ENCODE peak calls at places on chromosomes 7 and 10, in six cellular contexts. One of them, this sample, is unnamed.

GRCh38 chr10:33073641-33074410 is 115.8 kb upstream of the ITGB1 start:
- DNase-seq in posterior cingulate gyrus: no peak
- DNase-seq in NCI-H1436: no peak
- DNase-seq in NB4: peak
- DNase-seq in A549: no peak
- DNase-seq in CD8-positive, alpha-beta memory T cell: no peak
- DNase-seq in this sample: no peak

GRCh38 chr10:5665380-5666323 is 743 bp downstream of the ASB13 start:
- DNase-seq in posterior cingulate gyrus: peak
- DNase-seq in NCI-H1436: no peak
- DNase-seq in NB4: peak
- DNase-seq in A549: peak
- DNase-seq in CD8-positive, alpha-beta memory T cell: no peak
- DNase-seq in this sample: no peak

GRCh38 chr7:23759556-23760391 is 49.8 kb downstream of the STK31 start:
- DNase-seq in posterior cingulate gyrus: no peak
- DNase-seq in NCI-H1436: no peak
- DNase-seq in NB4: no peak
- DNase-seq in A549: no peak
- DNase-seq in CD8-positive, alpha-beta memory T cell: no peak
- DNase-seq in this sample: no peak

GRCh38 chr10:16652154-16652553 is 130.5 kb upstream of the C1QL3 start:
- DNase-seq in posterior cingulate gyrus: no peak
- DNase-seq in NCI-H1436: no peak
- DNase-seq in NB4: no peak
- DNase-seq in A549: no peak
- DNase-seq in CD8-positive, alpha-beta memory T cell: no peak
- DNase-seq in this sample: no peak

GRCh38 chr7:11166051-11166450 is 192.4 kb downstream of the PHF14 start:
- DNase-seq in posterior cingulate gyrus: no peak
- DNase-seq in NCI-H1436: no peak
- DNase-seq in NB4: no peak
- DNase-seq in A549: no peak
- DNase-seq in CD8-positive, alpha-beta memory T cell: no peak
- DNase-seq in this sample: no peak

GRCh38 chr10:69499726-69500689 is 48.7 kb downstream of the TSPAN15 start:
- DNase-seq in posterior cingulate gyrus: no peak
- DNase-seq in NCI-H1436: no peak
- DNase-seq in NB4: no peak
- DNase-seq in A549: no peak
- DNase-seq in CD8-positive, alpha-beta memory T cell: no peak
- DNase-seq in this sample: no peak

GRCh38 chr10:45427305-45427955 is 53.4 kb downstream of the ALOX5 start:
- DNase-seq in posterior cingulate gyrus: no peak
- DNase-seq in NCI-H1436: no peak
- DNase-seq in NB4: no peak
- DNase-seq in A549: no peak
- DNase-seq in CD8-positive, alpha-beta memory T cell: no peak
- DNase-seq in this sample: no peak

GRCh38 chr7:79132844-79133451 is 320.5 kb downstream of the MAGI2 start:
- DNase-seq in posterior cingulate gyrus: no peak
- DNase-seq in NCI-H1436: no peak
- DNase-seq in NB4: no peak
- DNase-seq in A549: no peak
- DNase-seq in CD8-positive, alpha-beta memory T cell: no peak
- DNase-seq in this sample: no peak

GRCh38 chr10:91520657-91521056 is 110.5 kb downstream of the HECTD2 start:
- DNase-seq in posterior cingulate gyrus: no peak
- DNase-seq in NCI-H1436: no peak
- DNase-seq in NB4: no peak
- DNase-seq in A549: no peak
- DNase-seq in CD8-positive, alpha-beta memory T cell: no peak
- DNase-seq in this sample: no peak

GRCh38 chr10:43892062-43892765 is 243.5 kb upstream of the ZNF32 start:
- DNase-seq in posterior cingulate gyrus: no peak
- DNase-seq in NCI-H1436: no peak
- DNase-seq in NB4: peak
- DNase-seq in A549: no peak
- DNase-seq in CD8-positive, alpha-beta memory T cell: no peak
- DNase-seq in this sample: no peak

GRCh38 chr7:1229334-1229935 is 3.2 kb upstream of the UNCX start:
- DNase-seq in posterior cingulate gyrus: no peak
- DNase-seq in NCI-H1436: no peak
- DNase-seq in NB4: peak
- DNase-seq in A549: no peak
- DNase-seq in CD8-positive, alpha-beta memory T cell: no peak
- DNase-seq in this sample: no peak

GRCh38 chr10:66604195-66604594 is 321.6 kb upstream of the LRRTM3 start:
- DNase-seq in posterior cingulate gyrus: no peak
- DNase-seq in NCI-H1436: no peak
- DNase-seq in NB4: no peak
- DNase-seq in A549: no peak
- DNase-seq in CD8-positive, alpha-beta memory T cell: no peak
- DNase-seq in this sample: no peak

GRCh38 chr10:115665549-115665948 is 572.4 kb downstream of the ATRNL1 start:
- DNase-seq in posterior cingulate gyrus: no peak
- DNase-seq in NCI-H1436: no peak
- DNase-seq in NB4: no peak
- DNase-seq in A549: no peak
- DNase-seq in CD8-positive, alpha-beta memory T cell: no peak
- DNase-seq in this sample: no peak

GRCh38 chr10:74432841-74433594 is 282.0 kb downstream of the ADK start:
- DNase-seq in posterior cingulate gyrus: no peak
- DNase-seq in NCI-H1436: peak
- DNase-seq in NB4: no peak
- DNase-seq in A549: no peak
- DNase-seq in CD8-positive, alpha-beta memory T cell: no peak
- DNase-seq in this sample: no peak

GRCh38 chr10:600876-601275 is 88.6 kb downstream of the DIP2C start:
- DNase-seq in posterior cingulate gyrus: no peak
- DNase-seq in NCI-H1436: no peak
- DNase-seq in NB4: no peak
- DNase-seq in A549: no peak
- DNase-seq in CD8-positive, alpha-beta memory T cell: no peak
- DNase-seq in this sample: no peak

GRCh38 chr7:27146491-27147210 is 923 bp downstream of the HOXA6 start:
- DNase-seq in posterior cingulate gyrus: peak
- DNase-seq in NCI-H1436: no peak
- DNase-seq in NB4: no peak
- DNase-seq in A549: no peak
- DNase-seq in CD8-positive, alpha-beta memory T cell: no peak
- DNase-seq in this sample: no peak

GRCh38 chr7:116554436-116554835 is 29.6 kb downstream of the CAV1 start:
- DNase-seq in posterior cingulate gyrus: no peak
- DNase-seq in NCI-H1436: no peak
- DNase-seq in NB4: no peak
- DNase-seq in A549: no peak
- DNase-seq in CD8-positive, alpha-beta memory T cell: no peak
- DNase-seq in this sample: peak

GRCh38 chr10:13969118-13969791 is 361.5 kb downstream of the FRMD4A start:
- DNase-seq in posterior cingulate gyrus: no peak
- DNase-seq in NCI-H1436: no peak
- DNase-seq in NB4: no peak
- DNase-seq in A549: no peak
- DNase-seq in CD8-positive, alpha-beta memory T cell: no peak
- DNase-seq in this sample: no peak

GRCh38 chr7:102993532-102994029 is 80.8 kb downstream of the LRRC17 start:
- DNase-seq in posterior cingulate gyrus: no peak
- DNase-seq in NCI-H1436: no peak
- DNase-seq in NB4: peak
- DNase-seq in A549: no peak
- DNase-seq in CD8-positive, alpha-beta memory T cell: no peak
- DNase-seq in this sample: no peak

GRCh38 chr10:96999987-97000386 is 167.9 kb downstream of the LCOR start:
- DNase-seq in posterior cingulate gyrus: no peak
- DNase-seq in NCI-H1436: no peak
- DNase-seq in NB4: no peak
- DNase-seq in A549: no peak
- DNase-seq in CD8-positive, alpha-beta memory T cell: no peak
- DNase-seq in this sample: no peak

GRCh38 chr7:133513608-133514007 is 260.7 kb downstream of the EXOC4 start:
- DNase-seq in posterior cingulate gyrus: no peak
- DNase-seq in NCI-H1436: no peak
- DNase-seq in NB4: no peak
- DNase-seq in A549: no peak
- DNase-seq in CD8-positive, alpha-beta memory T cell: no peak
- DNase-seq in this sample: no peak

GRCh38 chr10:29621161-29621560 is 13.6 kb downstream of the SVIL start:
- DNase-seq in posterior cingulate gyrus: no peak
- DNase-seq in NCI-H1436: no peak
- DNase-seq in NB4: no peak
- DNase-seq in A549: no peak
- DNase-seq in CD8-positive, alpha-beta memory T cell: no peak
- DNase-seq in this sample: no peak

GRCh38 chr7:46137725-46138124 is 216.7 kb upstream of the IGFBP3 start:
- DNase-seq in posterior cingulate gyrus: no peak
- DNase-seq in NCI-H1436: no peak
- DNase-seq in NB4: no peak
- DNase-seq in A549: no peak
- DNase-seq in CD8-positive, alpha-beta memory T cell: no peak
- DNase-seq in this sample: no peak

GRCh38 chr7:55247466-55247865 is 117.7 kb upstream of the LANCL2 start:
- DNase-seq in posterior cingulate gyrus: no peak
- DNase-seq in NCI-H1436: no peak
- DNase-seq in NB4: no peak
- DNase-seq in A549: no peak
- DNase-seq in CD8-positive, alpha-beta memory T cell: no peak
- DNase-seq in this sample: no peak

GRCh38 chr7:26508481-26508880 is 216.8 kb downstream of the SNX10 start:
- DNase-seq in posterior cingulate gyrus: no peak
- DNase-seq in NCI-H1436: no peak
- DNase-seq in NB4: no peak
- DNase-seq in A549: no peak
- DNase-seq in CD8-positive, alpha-beta memory T cell: no peak
- DNase-seq in this sample: peak

GRCh38 chr7:96219382-96220130 is 102.3 kb downstream of the SLC25A13 start:
- DNase-seq in posterior cingulate gyrus: no peak
- DNase-seq in NCI-H1436: no peak
- DNase-seq in NB4: no peak
- DNase-seq in A549: no peak
- DNase-seq in CD8-positive, alpha-beta memory T cell: no peak
- DNase-seq in this sample: no peak

GRCh38 chr10:8919291-8919690 is 864.8 kb downstream of the GATA3 start:
- DNase-seq in posterior cingulate gyrus: no peak
- DNase-seq in NCI-H1436: no peak
- DNase-seq in NB4: no peak
- DNase-seq in A549: no peak
- DNase-seq in CD8-positive, alpha-beta memory T cell: no peak
- DNase-seq in this sample: no peak

GRCh38 chr7:2631924-2632716 is at the start of gene TTYH3:
- DNase-seq in posterior cingulate gyrus: no peak
- DNase-seq in NCI-H1436: no peak
- DNase-seq in NB4: peak
- DNase-seq in A549: peak
- DNase-seq in CD8-positive, alpha-beta memory T cell: no peak
- DNase-seq in this sample: no peak

GRCh38 chr7:22989646-22990587 is 24.0 kb downstream of the HYCC1 start:
- DNase-seq in posterior cingulate gyrus: no peak
- DNase-seq in NCI-H1436: no peak
- DNase-seq in NB4: no peak
- DNase-seq in A549: no peak
- DNase-seq in CD8-positive, alpha-beta memory T cell: no peak
- DNase-seq in this sample: no peak

GRCh38 chr10:29622382-29622885 is 12.3 kb downstream of the SVIL start:
- DNase-seq in posterior cingulate gyrus: no peak
- DNase-seq in NCI-H1436: no peak
- DNase-seq in NB4: no peak
- DNase-seq in A549: no peak
- DNase-seq in CD8-positive, alpha-beta memory T cell: no peak
- DNase-seq in this sample: no peak

GRCh38 chr10:75111906-75112703 is 649 bp downstream of the SAMD8 start:
- DNase-seq in posterior cingulate gyrus: no peak
- DNase-seq in NCI-H1436: peak
- DNase-seq in NB4: peak
- DNase-seq in A549: peak
- DNase-seq in CD8-positive, alpha-beta memory T cell: peak
- DNase-seq in this sample: no peak

GRCh38 chr10:124151466-124152095 is 58.2 kb upstream of the CHST15 start:
- DNase-seq in posterior cingulate gyrus: no peak
- DNase-seq in NCI-H1436: no peak
- DNase-seq in NB4: no peak
- DNase-seq in A549: no peak
- DNase-seq in CD8-positive, alpha-beta memory T cell: no peak
- DNase-seq in this sample: no peak

GRCh38 chr10:47318706-47319105 is 3.5 kb upstream of the GDF2 start:
- DNase-seq in posterior cingulate gyrus: no peak
- DNase-seq in NCI-H1436: no peak
- DNase-seq in NB4: peak
- DNase-seq in A549: peak
- DNase-seq in CD8-positive, alpha-beta memory T cell: no peak
- DNase-seq in this sample: no peak

GRCh38 chr7:55432937-55433784 is 68.0 kb downstream of the LANCL2 start:
- DNase-seq in posterior cingulate gyrus: no peak
- DNase-seq in NCI-H1436: peak
- DNase-seq in NB4: peak
- DNase-seq in A549: peak
- DNase-seq in CD8-positive, alpha-beta memory T cell: no peak
- DNase-seq in this sample: peak

This sample was measured in NCI-H1092.